ENCODE peak calls at places on chromosomes 11 and 22, in nine cellular contexts. I is PC-3; W is neuronal stem cell; O is dorsolateral prefrontal cortex; G is ascending aorta; F is upper lobe of right lung; Y is CD4-positive, alpha-beta memory T cell; J is aorta; P is thoracic aorta. X is an unnamed sample. For H3K27me3, the result is how much of the 10 kb centered on the place peaks cover.

GRCh38 chr22:34850010-34850409 is 215.9 kb upstream of the ISX start:
- DNase-seq in I (no peak), W (no peak), O (no peak), G (no peak), F (no peak), Y (no peak), J (no peak), P (no peak), X (no peak)

GRCh38 chr11:76245720-76246119 is 39.4 kb upstream of the WNT11 start:
- DNase-seq in I (no peak), W (no peak), O (no peak), G (no peak), F (no peak), Y (no peak), J (peak), P (no peak), X (peak)

GRCh38 chr11:45647786-45648185 is 17.6 kb downstream of the CHST1 start:
- DNase-seq in I (no peak), W (peak), O (no peak), G (no peak), F (no peak), Y (no peak), J (no peak), P (no peak), X (no peak)

GRCh38 chr11:15927196-15927865 is 429.0 kb downstream of the SOX6 start:
- DNase-seq in I (no peak), W (no peak), O (no peak), G (peak), F (no peak), Y (no peak), J (no peak), P (no peak), X (no peak)

GRCh38 chr22:30705710-30706651 is 11.3 kb downstream of the OSBP2 start:
- DNase-seq in I (peak), W (no peak), O (peak), G (no peak), F (no peak), Y (no peak), J (no peak), P (no peak), X (no peak)

GRCh38 chr11:12170984-12171383 is 60.6 kb downstream of the MICAL2 start:
- DNase-seq in I (no peak), W (no peak), O (no peak), G (peak), F (peak), Y (no peak), J (peak), P (no peak), X (no peak)

GRCh38 chr11:72523991-72524390 is 89.7 kb upstream of the CLPB start:
- DNase-seq in I (no peak), W (no peak), O (no peak), G (no peak), F (no peak), Y (no peak), J (no peak), P (no peak), X (no peak)

GRCh38 chr11:104572279-104572678 is 326.0 kb downstream of the CASP12 start:
- DNase-seq in I (peak), W (no peak), O (no peak), G (no peak), F (no peak), Y (no peak), J (no peak), P (no peak), X (no peak)

DNA sequence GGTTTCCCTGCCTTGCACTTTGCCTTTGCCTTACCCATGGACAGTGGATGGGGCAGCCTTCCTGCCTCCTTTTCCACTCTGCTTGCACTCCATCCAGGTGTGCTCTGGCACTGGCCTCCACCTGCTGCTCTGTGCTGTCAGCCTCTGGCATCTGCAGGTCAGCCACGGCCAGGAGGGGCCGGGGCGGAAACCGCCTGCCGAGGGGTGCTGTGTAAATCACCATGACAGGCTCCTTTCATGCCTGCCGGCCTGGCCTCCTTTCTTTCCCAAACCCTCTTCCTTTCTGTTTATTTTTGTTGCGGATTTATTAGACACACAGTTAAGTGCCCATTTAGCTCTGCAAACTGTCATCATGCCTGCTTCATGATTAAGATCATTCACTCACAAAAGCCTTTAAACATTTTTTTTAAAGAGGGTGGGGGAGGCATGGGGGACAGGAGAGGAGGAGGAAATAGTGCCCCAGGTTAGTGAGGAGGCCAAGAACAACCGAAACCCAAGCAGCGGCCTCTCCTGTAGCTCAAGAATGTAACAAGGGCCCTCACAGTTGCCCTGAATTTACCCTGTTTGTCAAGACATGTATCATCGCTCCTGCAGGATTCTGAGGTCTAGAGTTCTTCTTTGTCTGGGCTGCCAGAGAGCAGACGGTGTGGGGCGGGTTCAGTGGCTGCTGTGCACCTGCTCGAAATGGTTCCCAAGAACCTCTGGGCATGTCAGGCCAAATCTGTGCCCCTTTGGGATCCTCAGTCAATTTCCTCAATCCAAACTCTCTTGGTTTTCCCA is 83.3 kb downstream of the BARX2 start:
- DNase-seq in I (peak), W (no peak), O (no peak), G (no peak), F (no peak), Y (no peak), J (no peak), P (no peak), X (no peak)
- H3K27ac ChIP-seq in I (peak), W (no peak), O (no peak), G (no peak), F (no peak), Y (no peak), J (no peak), P (no peak), X (no peak)

GRCh38 chr11:47784785-47785381 is 17.7 kb upstream of the FNBP4 start:
- DNase-seq in I (no peak), W (no peak), O (no peak), G (no peak), F (no peak), Y (no peak), J (no peak), P (no peak), X (no peak)

GRCh38 chr11:47791774-47792173 is 24.6 kb upstream of the FNBP4 start:
- DNase-seq in I (no peak), W (no peak), O (no peak), G (no peak), F (no peak), Y (no peak), J (no peak), P (no peak), X (no peak)

GRCh38 chr11:47783087-47783610 is 16.0 kb upstream of the FNBP4 start:
- DNase-seq in I (no peak), W (no peak), O (no peak), G (no peak), F (no peak), Y (no peak), J (no peak), P (no peak), X (no peak)

GRCh38 chr11:47788181-47788580 is 21.0 kb upstream of the FNBP4 start:
- DNase-seq in I (no peak), W (no peak), O (no peak), G (no peak), F (no peak), Y (no peak), J (no peak), P (no peak), X (no peak)

GRCh38 chr11:47786373-47786772 is 19.2 kb upstream of the FNBP4 start:
- DNase-seq in I (no peak), W (no peak), O (peak), G (no peak), F (no peak), Y (no peak), J (no peak), P (no peak), X (no peak)
- H3K4me3 ChIP-seq in I (no peak), W (no peak), O (no peak), G (no peak), F (no peak), Y (no peak), J (no peak), P (no peak), X (no peak)

GRCh38 chr22:36765943-36766450 is 9.9 kb downstream of the IFT27 start:
- DNase-seq in I (no peak), W (no peak), O (peak), G (no peak), F (no peak), Y (no peak), J (peak), P (no peak), X (no peak)
- H3K27me3 ChIP-seq in I (under half), W (under half), O (under half), G (under half), F (under half), Y (under half), J (under half), P (under half), X (under half)

DNA sequence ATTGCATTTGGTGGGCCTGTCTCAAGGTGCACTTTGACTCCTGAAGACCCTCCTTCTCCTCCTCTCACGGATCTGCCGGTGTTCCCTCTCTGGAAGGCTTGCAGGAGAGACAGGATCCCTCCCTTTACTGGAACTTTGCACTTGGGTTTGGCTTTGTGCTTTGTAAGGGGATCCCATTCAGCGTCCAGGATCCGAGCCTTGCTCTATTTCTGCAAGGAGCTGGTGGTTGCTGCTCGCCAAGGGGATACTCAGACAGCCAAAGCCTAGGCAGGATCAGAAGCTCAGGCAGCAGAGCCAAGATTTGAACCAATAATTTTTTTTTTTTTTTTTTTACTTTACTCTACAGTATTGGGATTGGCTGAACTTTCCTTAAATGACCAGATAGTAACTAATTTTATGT is 25.0 kb downstream of the BCR start:
- DNase-seq in I (no peak), W (no peak), O (no peak), G (no peak), F (no peak), Y (no peak), J (peak), P (no peak), X (no peak)
- H3K27ac ChIP-seq in I (no peak), W (no peak), O (peak), G (peak), F (no peak), Y (no peak), J (peak), P (peak), X (no peak)